ENCODE peak calls at places on chromosomes 3 and 15, in ten cellular contexts. L is sigmoid colon, T is stomach, M is lower leg skin, Z is A549, S is breast epithelium, U is H1, X is body of pancreas, D is uterus, O is tibial nerve. C is an unnamed sample.

GRCh38 chr15:66252411-66253295 is 897 bp downstream of the MEGF11 start:
- DNase-seq in L (peak), S (no peak), T (peak), D (peak), U (no peak), O (peak), X (peak), Z (peak), M (no peak), C (peak)

GRCh38 chr15:23866832-23867231 is 179.7 kb upstream of the NDN start:
- DNase-seq in U (no peak), Z (peak), D (no peak), M (no peak), S (no peak), T (no peak), L (no peak), X (no peak), O (no peak), C (no peak)

GRCh38 chr3:146165370-146165769 is 4.4 kb upstream of the PLOD2 start:
- DNase-seq in L (no peak), T (no peak), Z (peak), S (no peak), U (no peak), D (no peak), X (no peak), O (no peak), M (no peak), C (no peak)

GRCh38 chr3:172315401-172316091 is 132.7 kb downstream of the GHSR start:
- DNase-seq in O (no peak), L (peak), U (no peak), T (no peak), S (no peak), D (peak), X (no peak), M (no peak), Z (peak), C (no peak)

GRCh38 chr15:49900036-49900435 is 219.0 kb downstream of the ATP8B4 start:
- DNase-seq in M (no peak), D (no peak), L (no peak), O (no peak), X (no peak), U (no peak), S (no peak), T (no peak), Z (no peak), C (no peak)

GRCh38 chr3:10341901-10342398 is 21.0 kb upstream of the SEC13 start:
- DNase-seq in D (no peak), U (no peak), M (no peak), L (no peak), X (no peak), Z (no peak), T (no peak), S (no peak), O (no peak), C (no peak)

GRCh38 chr3:185069583-185070030 is 83.3 kb downstream of the C3orf70 start:
- DNase-seq in X (no peak), M (no peak), Z (no peak), S (no peak), O (no peak), D (no peak), L (no peak), T (no peak), U (peak), C (no peak)

GRCh38 chr3:149186726-149187125 is 34.9 kb downstream of the CP start:
- DNase-seq in L (no peak), D (no peak), X (no peak), U (no peak), T (no peak), Z (no peak), M (no peak), O (no peak), S (no peak), C (no peak)

GRCh38 chr3:140682586-140682985 is 4.7 kb downstream of the TRIM42 start:
- DNase-seq in S (no peak), D (no peak), X (no peak), U (no peak), T (no peak), M (no peak), O (no peak), L (no peak), Z (no peak), C (no peak)

GRCh38 chr15:92663250-92663951 is 7.8 kb upstream of the FAM174B start:
- DNase-seq in M (no peak), S (no peak), O (no peak), D (no peak), X (no peak), Z (no peak), U (no peak), L (no peak), T (no peak), C (no peak)

GRCh38 chr3:13352621-13353131 is 67.4 kb downstream of the NUP210 start:
- DNase-seq in X (no peak), S (no peak), Z (peak), M (no peak), U (no peak), L (no peak), T (no peak), D (no peak), O (no peak), C (no peak)

GRCh38 chr15:80580107-80580506 is 115.0 kb upstream of the ABHD17C start:
- DNase-seq in D (no peak), M (peak), U (no peak), T (no peak), X (no peak), S (peak), Z (peak), O (no peak), L (peak), C (no peak)

GRCh38 chr3:188524057-188524456 is 370.1 kb downstream of the LPP start:
- DNase-seq in X (no peak), U (no peak), D (no peak), L (no peak), T (no peak), M (no peak), Z (no peak), S (no peak), O (no peak), C (no peak)

GRCh38 chr3:194204036-194204792 is 68.3 kb downstream of the HES1 start:
- DNase-seq in O (no peak), D (no peak), Z (no peak), X (no peak), S (no peak), M (no peak), T (no peak), U (no peak), L (no peak), C (peak)

GRCh38 chr3:11996500-11996899 is 7.7 kb upstream of the SYN2 start:
- DNase-seq in O (no peak), T (no peak), S (no peak), U (no peak), X (no peak), L (no peak), Z (no peak), M (no peak), D (no peak), C (no peak)

GRCh38 chr3:66270314-66270713 is 49.5 kb downstream of the SLC25A26 start:
- DNase-seq in O (no peak), U (no peak), S (no peak), M (no peak), X (no peak), Z (no peak), D (no peak), T (no peak), L (no peak), C (no peak)

GRCh38 chr15:80480909-80481308 is 76.7 kb downstream of the ARNT2 start:
- DNase-seq in M (peak), O (peak), X (peak), L (peak), T (no peak), U (no peak), Z (no peak), S (no peak), D (peak), C (no peak)

GRCh38 chr3:99647081-99647480 is 8.7 kb downstream of the COL8A1 start:
- DNase-seq in U (no peak), X (no peak), D (no peak), T (no peak), L (no peak), M (no peak), Z (no peak), O (no peak), S (no peak), C (no peak)

GRCh38 chr3:59728509-59728908 is 678.7 kb upstream of the CFAP20DC start:
- DNase-seq in L (no peak), D (no peak), T (no peak), Z (no peak), U (no peak), X (no peak), O (no peak), S (no peak), M (no peak), C (no peak)

GRCh38 chr15:65033659-65034269 is 4.3 kb upstream of the MTFMT start:
- DNase-seq in Z (peak), M (peak), S (no peak), L (no peak), D (no peak), U (no peak), X (no peak), O (no peak), T (no peak), C (no peak)

GRCh38 chr15:90126022-90126421 is 23.8 kb upstream of the IDH2 start:
- DNase-seq in M (no peak), O (no peak), X (peak), U (no peak), L (peak), Z (peak), S (no peak), D (no peak), T (peak), C (peak)

GRCh38 chr15:62087671-62088360 is 21.0 kb downstream of the C2CD4A start:
- DNase-seq in O (no peak), U (no peak), D (no peak), S (no peak), L (no peak), Z (peak), X (peak), T (no peak), M (no peak), C (no peak)

GRCh38 chr15:72227192-72227586 is 3.8 kb downstream of the PKM start:
- DNase-seq in X (no peak), Z (peak), S (no peak), O (no peak), U (no peak), L (no peak), M (no peak), D (peak), T (no peak), C (no peak)

GRCh38 chr15:28786521-28786920 is 61.9 kb downstream of the GOLGA6L7 start:
- DNase-seq in U (no peak), L (no peak), D (no peak), S (no peak), Z (no peak), X (no peak), M (no peak), O (no peak), T (no peak), C (no peak)

GRCh38 chr3:31210068-31210650 is 315.7 kb upstream of the GADL1 start:
- DNase-seq in S (no peak), L (no peak), O (no peak), T (no peak), U (peak), X (no peak), M (no peak), Z (no peak), D (no peak), C (no peak)
- TF ChIP-seq CTCF in S (no peak), L (no peak), O (no peak), T (no peak), U (peak), X (no peak), M (no peak), Z (no peak), D (no peak), C (peak)

GRCh38 chr3:49747792-49748480 is 24.2 kb upstream of the GMPPB start:
- DNase-seq in X (no peak), O (no peak), D (no peak), Z (no peak), L (no peak), T (no peak), U (no peak), S (no peak), M (peak), C (no peak)

GRCh38 chr3:49745986-49746385 is 22.2 kb upstream of the GMPPB start:
- DNase-seq in S (no peak), M (no peak), D (no peak), L (no peak), U (no peak), X (no peak), T (no peak), O (no peak), Z (no peak), C (no peak)

GRCh38 chr3:49754536-49754935 is 30.8 kb upstream of the GMPPB start:
- DNase-seq in D (no peak), S (no peak), M (peak), T (no peak), O (no peak), Z (no peak), U (no peak), X (no peak), L (no peak), C (no peak)

GRCh38 chr3:49751501-49751900 is 27.8 kb upstream of the GMPPB start:
- DNase-seq in O (no peak), L (no peak), S (no peak), M (no peak), X (no peak), Z (no peak), T (no peak), D (no peak), U (no peak), C (no peak)

GRCh38 chr3:49750056-49750455 is 26.3 kb upstream of the GMPPB start:
- DNase-seq in Z (no peak), U (no peak), X (no peak), O (no peak), D (no peak), T (no peak), L (no peak), S (no peak), M (peak), C (no peak)
- TF ChIP-seq POLR2A in Z (no peak), U (no peak), X (no peak), O (no peak), D (no peak), T (no peak), L (no peak), S (no peak), M (no peak), C (no peak)

DNA sequence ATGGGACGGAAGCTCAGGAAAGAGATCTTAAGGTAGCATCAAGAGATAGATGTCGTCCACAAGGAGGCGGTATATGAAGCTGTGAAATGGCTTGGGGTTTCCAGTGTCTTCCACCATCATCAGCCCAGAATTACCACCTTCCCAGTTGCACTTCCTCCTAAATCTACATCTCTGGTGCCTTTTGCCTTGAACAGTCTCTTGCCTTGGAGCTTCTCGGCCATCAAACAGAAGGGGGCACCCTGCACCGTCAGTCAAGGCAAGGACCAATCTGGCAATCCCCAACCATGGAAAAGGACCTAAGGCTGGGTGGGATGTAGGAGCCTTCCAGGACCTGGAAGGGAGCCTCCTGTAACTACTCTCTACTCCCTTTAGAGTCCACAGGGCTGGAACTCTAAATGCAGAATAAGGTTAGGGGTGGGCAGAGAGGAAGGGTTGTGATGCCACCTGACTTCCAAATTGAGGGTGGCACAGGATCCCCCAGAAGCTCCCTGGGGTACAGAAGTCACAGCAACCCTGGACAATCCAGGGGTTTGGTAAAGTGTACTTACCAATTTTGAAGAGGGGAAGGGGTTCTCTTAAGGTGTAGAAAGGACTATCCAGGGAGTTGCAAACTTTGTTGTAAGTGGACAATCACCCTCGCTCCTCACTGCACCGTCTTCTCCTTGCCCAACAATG is 1.0 kb upstream of the RYR3 start:
- DNase-seq in O (no peak), X (no peak), U (no peak), L (peak), T (no peak), M (no peak), D (peak), Z (peak), S (no peak), C (no peak)
- TF ChIP-seq CTCF in O (no peak), X (no peak), U (peak), L (peak), T (no peak), M (no peak), D (peak), Z (peak), S (no peak), C (no peak)

DNA sequence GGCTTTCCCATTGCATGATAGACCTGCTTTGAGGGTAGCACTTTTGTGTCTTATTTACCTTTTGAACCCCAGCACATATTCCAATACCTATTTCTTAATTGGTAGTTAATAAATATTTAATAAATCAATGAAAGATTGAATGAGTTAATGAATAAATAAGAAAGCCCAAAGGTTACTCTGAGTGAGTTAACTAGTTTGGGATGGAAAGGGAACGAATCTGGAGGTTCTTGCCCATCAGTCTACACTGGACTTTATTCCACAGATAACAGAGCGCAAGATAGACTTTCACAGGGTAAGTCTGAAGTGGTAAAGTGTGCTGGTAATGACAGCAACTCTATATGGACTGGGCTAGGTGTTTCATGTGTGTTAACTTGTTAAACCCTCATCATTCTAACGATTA is 33.1 kb upstream of the MED12L start:
- DNase-seq in X (no peak), U (no peak), T (no peak), O (no peak), M (no peak), D (no peak), L (no peak), Z (no peak), S (no peak), C (no peak)
- TF ChIP-seq POLR2A in X (no peak), U (no peak), T (no peak), O (no peak), M (no peak), D (no peak), L (no peak), Z (no peak), S (no peak), C (no peak)

GRCh38 chr3:32780735-32781210 is 37.0 kb upstream of the TRIM71 start:
- DNase-seq in X (peak), L (peak), T (peak), S (no peak), U (peak), Z (peak), O (no peak), D (peak), M (peak), C (peak)

GRCh38 chr3:32780071-32780734 is 37.6 kb upstream of the TRIM71 start:
- DNase-seq in X (no peak), L (peak), O (no peak), M (no peak), T (no peak), Z (no peak), D (no peak), U (peak), S (no peak), C (no peak)

GRCh38 chr3:32781211-32781968 is 36.4 kb upstream of the TRIM71 start:
- DNase-seq in O (peak), D (peak), X (peak), T (peak), M (peak), Z (peak), U (peak), S (peak), L (peak), C (peak)

GRCh38 chr3:32782417-32782816 is 35.4 kb upstream of the TRIM71 start:
- DNase-seq in X (no peak), U (no peak), Z (no peak), S (no peak), D (no peak), T (no peak), M (no peak), O (no peak), L (peak), C (no peak)

GRCh38 chr3:32778389-32778788 is 39.4 kb upstream of the TRIM71 start:
- DNase-seq in S (no peak), Z (no peak), L (peak), U (no peak), T (no peak), M (no peak), X (no peak), O (no peak), D (no peak), C (no peak)
- TF ChIP-seq CTCF in S (no peak), Z (no peak), L (no peak), U (peak), T (no peak), M (no peak), X (no peak), O (no peak), D (no peak), C (no peak)